ENCODE peak calls at places on chromosomes 7 and 10, in seven cellular contexts. N is heart right ventricle, H is IMR-90, W is MM.1S, J is AG04450, L is heart left ventricle, M is body of pancreas. T is an unnamed sample. For H3K9me3, the result is how much of the 10 kb centered on the place peaks cover.

GRCh38 chr10:66307826-66308225 is 618.0 kb upstream of the LRRTM3 start:
- DNase-seq in L (no peak), M (no peak), J (no peak), W (no peak), N (no peak), H (no peak), T (no peak)

GRCh38 chr10:127894146-127894545 is 1.4 kb upstream of the CLRN3 start:
- DNase-seq in H (no peak), L (no peak), N (no peak), J (no peak), M (no peak), W (no peak), T (no peak)

GRCh38 chr7:144037414-144038096 is 11.2 kb upstream of the OR2A5 start:
- DNase-seq in H (no peak), W (no peak), M (peak), N (no peak), J (no peak), L (no peak), T (no peak)

GRCh38 chr7:85025312-85025756 is 161.5 kb downstream of the SEMA3D start:
- DNase-seq in W (peak), L (peak), H (no peak), N (peak), J (no peak), M (peak), T (no peak)

GRCh38 chr10:18417950-18418527 is 233.3 kb downstream of the NSUN6 start:
- DNase-seq in J (no peak), L (no peak), H (no peak), M (no peak), N (no peak), W (no peak), T (no peak)

GRCh38 chr10:11863353-11864105 is 40.4 kb downstream of the PROSER2 start:
- DNase-seq in N (no peak), H (no peak), L (no peak), J (no peak), W (peak), M (no peak), T (peak)

GRCh38 chr10:61500460-61500859 is 47.3 kb upstream of the TMEM26 start:
- DNase-seq in W (no peak), J (no peak), H (no peak), M (no peak), N (no peak), L (no peak), T (no peak)

GRCh38 chr7:74097937-74098614 is 14.5 kb downstream of the LIMK1 start:
- DNase-seq in W (no peak), L (no peak), J (peak), M (peak), H (peak), N (no peak), T (no peak)

GRCh38 chr7:31121641-31122040 is 69.5 kb downstream of the ADCYAP1R1 start:
- DNase-seq in H (no peak), W (no peak), N (no peak), M (no peak), L (no peak), J (no peak), T (no peak)

GRCh38 chr10:93458821-93459257 is 23.3 kb downstream of the MYOF start:
- DNase-seq in J (peak), W (no peak), L (peak), M (peak), N (peak), H (peak), T (no peak)

GRCh38 chr10:14904316-14904732 is 25.7 kb downstream of the SUV39H2 start:
- DNase-seq in W (peak), J (no peak), M (peak), L (no peak), H (peak), N (no peak), T (no peak)

GRCh38 chr7:35820858-35821257 is 20.0 kb downstream of the SEPTIN7 start:
- DNase-seq in L (no peak), H (no peak), J (no peak), M (no peak), N (no peak), W (no peak), T (no peak)

GRCh38 chr7:151086802-151087246 is 549 bp downstream of the AGAP3 start:
- DNase-seq in W (peak), H (no peak), M (peak), J (no peak), L (no peak), N (no peak), T (no peak)

GRCh38 chr10:61606971-61607907 is 55.5 kb upstream of the CABCOCO1 start:
- DNase-seq in H (no peak), M (no peak), L (no peak), J (no peak), W (no peak), N (no peak), T (no peak)

DNA sequence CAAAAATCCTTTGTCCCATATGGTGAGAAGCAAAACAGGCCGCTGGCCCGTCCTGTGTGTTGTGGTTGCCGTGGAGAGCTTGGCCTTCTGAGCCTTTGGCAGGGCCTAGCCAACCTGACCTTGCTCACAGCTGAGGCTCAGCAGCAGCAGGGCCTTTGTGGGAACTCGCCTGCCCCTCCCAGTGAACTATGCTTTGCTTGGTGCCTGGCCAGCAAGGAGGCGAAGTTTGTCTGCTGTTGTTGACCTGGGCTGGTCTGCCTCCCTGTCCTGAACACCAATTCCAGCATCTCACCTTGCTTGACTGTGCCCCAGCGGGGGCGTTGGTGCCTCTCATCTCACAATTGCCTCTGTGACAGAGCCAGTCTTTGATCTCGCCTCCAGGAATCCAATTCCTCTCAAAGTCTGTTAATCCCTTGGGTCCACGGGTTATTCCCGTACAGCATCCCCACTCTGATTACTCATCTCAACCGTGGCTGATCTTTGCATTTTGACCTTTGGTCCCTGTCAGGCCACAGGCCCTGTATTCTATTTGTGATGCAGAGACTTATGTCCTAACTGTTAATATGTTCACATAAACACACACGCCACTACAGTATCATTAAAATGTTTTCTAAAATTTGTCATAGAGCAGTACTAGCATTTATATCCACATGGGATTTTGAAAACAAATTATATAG is 22.6 kb downstream of the EPDR1 start:
- DNase-seq in N (peak), H (no peak), M (peak), W (no peak), L (peak), J (no peak), T (no peak)
- H3K4me3 ChIP-seq in N (no peak), H (no peak), M (no peak), W (no peak), L (no peak), J (no peak), T (no peak)

GRCh38 chr10:44973323-44974081 is 5.1 kb downstream of the DEPP1 start:
- DNase-seq in W (no peak), L (no peak), H (no peak), M (peak), N (no peak), J (no peak), T (no peak)
- H3K27ac ChIP-seq in W (peak), L (peak), H (no peak), M (peak), N (peak), J (no peak), T (no peak)

GRCh38 chr10:5148678-5149032 is 36.3 kb downstream of the AKR1C8 start:
- DNase-seq in J (no peak), H (no peak), M (no peak), L (no peak), N (no peak), W (no peak), T (no peak)

GRCh38 chr10:5146920-5147254 is 38.1 kb downstream of the AKR1C8 start:
- DNase-seq in J (no peak), L (no peak), M (no peak), W (no peak), H (no peak), N (no peak), T (no peak)

GRCh38 chr10:5147981-5148677 is 36.8 kb downstream of the AKR1C8 start:
- DNase-seq in N (no peak), W (no peak), J (no peak), H (no peak), L (no peak), M (no peak), T (no peak)

GRCh38 chr10:5147255-5147980 is 37.5 kb downstream of the AKR1C8 start:
- DNase-seq in H (no peak), N (no peak), W (no peak), M (peak), J (no peak), L (no peak), T (no peak)

DNA sequence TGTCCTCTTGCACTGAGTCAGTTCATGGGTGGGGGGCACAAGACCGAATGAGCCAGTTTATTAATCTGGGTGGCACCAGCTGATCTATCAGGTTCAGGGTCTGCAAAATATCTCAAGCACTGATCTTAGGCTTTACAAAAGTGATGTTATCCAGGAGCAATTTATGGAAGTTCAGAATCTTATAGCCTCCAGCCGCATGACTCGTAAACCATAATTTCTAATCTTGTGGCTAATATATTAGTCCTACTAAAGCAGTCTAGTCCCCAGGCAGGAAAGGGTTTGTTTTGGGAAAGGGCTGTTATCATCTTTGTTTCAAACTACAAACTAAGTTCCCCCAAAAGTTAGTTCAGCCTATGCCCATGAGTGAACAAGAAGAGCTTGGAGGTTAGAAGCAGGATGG is 33.9 kb downstream of the AKR1C8 start:
- DNase-seq in N (no peak), J (no peak), W (no peak), H (no peak), L (no peak), M (no peak), T (no peak)
- H3K9me3 ChIP-seq in N (under half), J (under half), W (under half), H (under half), L (under half), M (under half), T (under half)

DNA sequence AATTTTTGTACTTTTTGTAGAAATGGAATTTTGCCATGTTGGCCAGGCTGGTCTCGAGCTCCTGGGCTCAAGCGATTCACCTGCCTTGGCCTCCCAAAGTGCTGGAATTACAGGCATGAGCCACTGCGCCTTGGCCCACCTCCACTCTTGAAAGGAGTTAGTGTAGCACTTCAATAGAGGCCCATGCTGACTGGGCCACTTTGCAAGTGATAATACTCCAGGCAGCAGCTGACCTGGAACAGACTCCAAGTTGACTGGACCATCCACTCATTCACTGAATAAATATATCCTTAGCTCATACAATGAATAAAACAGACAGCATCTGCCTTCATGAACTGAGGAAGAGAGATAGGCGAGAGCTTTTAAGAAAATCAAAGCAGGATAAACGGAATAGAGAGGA is 14.7 kb downstream of the CPVL start:
- DNase-seq in N (no peak), W (no peak), J (no peak), M (no peak), H (no peak), L (no peak), T (no peak)
- H3K4me3 ChIP-seq in N (no peak), W (no peak), J (no peak), M (no peak), H (no peak), L (no peak), T (no peak)

GRCh38 chr10:80148166-80148805 is 15.8 kb downstream of the PLAC9 start:
- DNase-seq in N (no peak), H (no peak), W (no peak), M (no peak), L (no peak), J (no peak), T (no peak)

GRCh38 chr10:80150172-80150571 is 17.6 kb downstream of the PLAC9 start:
- DNase-seq in J (no peak), M (no peak), L (no peak), W (no peak), N (no peak), H (no peak), T (no peak)

GRCh38 chr10:80144302-80145131 is 12.0 kb downstream of the PLAC9 start:
- DNase-seq in H (no peak), W (peak), M (peak), J (no peak), N (no peak), L (no peak), T (peak)

GRCh38 chr10:80149123-80149522 is 16.6 kb downstream of the PLAC9 start:
- DNase-seq in M (no peak), J (no peak), H (no peak), L (no peak), W (no peak), N (no peak), T (no peak)

GRCh38 chr10:80146918-80147317 is 14.4 kb downstream of the PLAC9 start:
- DNase-seq in W (no peak), M (no peak), L (no peak), H (no peak), J (no peak), N (no peak), T (no peak)
- H3K27ac ChIP-seq in W (no peak), M (no peak), L (no peak), H (no peak), J (no peak), N (no peak), T (no peak)

GRCh38 chr10:43648083-43648391 is 644 bp downstream of the ZNF32 start:
- DNase-seq in M (no peak), L (no peak), W (no peak), H (no peak), J (no peak), N (no peak), T (no peak)
- H3K9me3 ChIP-seq in M (under half), L (under half), W (under half), H (under half), J (under half), N (under half), T (under half)

GRCh38 chr10:131762789-131763696 is 137.8 kb upstream of the PPP2R2D start:
- DNase-seq in J (no peak), N (no peak), L (no peak), H (no peak), M (no peak), W (no peak), T (no peak)
- H3K4me3 ChIP-seq in J (no peak), N (no peak), L (no peak), H (no peak), M (no peak), W (no peak), T (no peak)

DNA sequence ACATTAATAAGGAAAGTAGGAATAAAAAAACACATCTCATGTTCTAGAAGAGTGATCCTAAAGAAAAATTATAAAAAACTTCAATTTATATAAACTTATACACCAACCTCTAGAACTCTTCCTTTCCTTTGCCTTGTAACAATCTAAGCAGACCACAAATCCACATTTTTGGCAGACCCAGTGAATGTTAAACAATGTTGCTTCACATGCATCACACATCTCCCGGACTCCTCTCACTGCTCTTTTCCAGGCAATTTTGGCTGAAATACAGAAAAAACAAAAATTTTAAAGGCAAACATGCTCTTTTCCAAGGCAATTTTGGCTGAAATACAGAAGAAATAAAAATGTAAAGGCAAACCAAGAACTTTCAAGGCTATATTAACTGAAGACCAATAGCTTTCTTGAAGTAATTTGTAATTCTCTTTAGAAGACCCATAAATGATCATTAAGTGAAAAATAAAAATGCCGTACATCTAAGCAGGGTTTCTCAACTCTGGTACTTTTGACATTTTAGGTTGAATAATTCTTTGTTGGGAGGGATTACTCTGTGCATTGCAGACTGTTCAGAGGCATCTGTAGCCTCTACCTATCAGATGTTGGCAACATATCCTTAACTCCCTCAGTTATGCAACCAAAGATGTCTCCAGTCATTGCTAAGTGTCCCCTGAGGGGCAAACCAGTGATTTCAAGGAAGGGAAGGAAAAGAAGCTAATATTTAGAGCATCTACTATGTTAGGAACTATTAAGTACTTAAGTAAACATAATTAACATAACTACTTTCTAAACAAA is 64.4 kb downstream of the NRBF2 start:
- DNase-seq in H (peak), W (no peak), J (peak), N (no peak), L (no peak), M (no peak), T (no peak)
- H3K27ac ChIP-seq in H (peak), W (no peak), J (no peak), N (no peak), L (no peak), M (no peak), T (no peak)

GRCh38 chr10:31426425-31426824 is 107.4 kb downstream of the ZEB1 start:
- DNase-seq in W (no peak), J (peak), M (no peak), N (no peak), H (peak), L (no peak), T (no peak)

DNA sequence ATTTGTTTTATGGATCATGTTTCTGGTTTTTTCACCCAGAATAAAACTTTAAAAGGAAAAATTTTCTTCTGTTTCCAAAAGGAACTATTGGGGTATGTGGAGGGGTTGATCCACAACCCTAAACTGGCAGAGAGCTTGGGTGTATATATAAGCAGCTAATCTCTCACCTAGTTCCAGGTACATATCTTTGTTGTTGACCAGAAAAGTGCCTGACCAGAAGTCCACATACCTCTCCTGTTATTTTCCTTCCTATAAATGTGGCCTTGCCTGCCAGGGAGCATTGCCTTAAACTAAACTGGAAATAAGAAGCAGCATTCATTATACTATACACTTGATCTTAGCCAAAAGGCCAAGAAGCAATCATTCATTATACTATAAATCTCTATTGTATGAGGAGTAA is 112.0 kb downstream of the ZEB1 start:
- DNase-seq in H (no peak), L (no peak), N (no peak), J (no peak), M (no peak), W (no peak), T (no peak)
- H3K9me3 ChIP-seq in H (under half), L (under half), N (under half), J (under half), M (under half), W (under half), T (under half)

GRCh38 chr7:50782376-50783208 is at the start of gene GRB10:
- DNase-seq in N (peak), L (peak), H (peak), W (no peak), M (peak), J (no peak), T (no peak)
- H3K4me3 ChIP-seq in N (peak), L (peak), H (peak), W (no peak), M (no peak), J (peak), T (no peak)

T was measured in CD8-positive, alpha-beta memory T cell.